ENCODE peak calls at places on chromosomes 1 and 21, in ten cellular contexts. B is lower lobe of right lung; C is activated CD8-positive, alpha-beta memory T cell treated with anti-CD3 and anti-CD28 coated beads, Interleukin-2, amount 50 U/mL, for 4 hours; E is HT1080; S is hippocampal formation; H is non-pigmented ciliary epithelial cell; I is stimulated activated CD8-positive, alpha-beta memory T cell treated with anti-CD3 and anti-CD28 coated beads, Interleukin-2, amount 100 ng/mL, for 1 hour; V is WERI-Rb-1; T is GM03348; U is NCI-H226. L is an unnamed sample.

GRCh38 chr1:169779970-169780369 is 14.7 kb downstream of the METTL18 start:
- DNase-seq in B (no peak), C (no peak), E (peak), S (no peak), H (no peak), I (no peak), V (no peak), T (no peak), U (no peak), L (no peak)

GRCh38 chr21:44407493-44407892 is 47.8 kb upstream of the LRRC3 start:
- DNase-seq in B (no peak), C (no peak), E (no peak), S (no peak), H (no peak), I (no peak), V (no peak), T (peak), U (no peak), L (no peak)

GRCh38 chr1:101006553-101006952 is 19.0 kb downstream of the DPH5 start:
- DNase-seq in B (no peak), C (no peak), E (no peak), S (no peak), H (no peak), I (no peak), V (no peak), T (no peak), U (no peak), L (no peak)

GRCh38 chr1:119670898-119671297 is 22.8 kb upstream of the ZNF697 start:
- DNase-seq in B (no peak), C (no peak), E (no peak), S (no peak), H (no peak), I (no peak), V (no peak), T (no peak), U (no peak), L (no peak)

GRCh38 chr1:221777434-221778072 is 35.7 kb upstream of the DUSP10 start:
- DNase-seq in B (no peak), C (peak), E (no peak), S (no peak), H (no peak), I (no peak), V (no peak), T (no peak), U (no peak), L (no peak)

GRCh38 chr21:41733951-41734689 is 32.7 kb downstream of the RIPK4 start:
- DNase-seq in B (no peak), C (no peak), E (no peak), S (no peak), H (no peak), I (no peak), V (no peak), T (no peak), U (no peak), L (no peak)

GRCh38 chr1:33036051-33036525 is 595 bp downstream of the AK2 start:
- DNase-seq in B (no peak), C (no peak), E (peak), S (no peak), H (no peak), I (no peak), V (no peak), T (peak), U (peak), L (no peak)

GRCh38 chr21:41583274-41583790 is 75.4 kb upstream of the TMPRSS2 start:
- DNase-seq in B (peak), C (no peak), E (no peak), S (no peak), H (no peak), I (no peak), V (no peak), T (no peak), U (no peak), L (no peak)

GRCh38 chr1:93880731-93881130 is 1.7 kb upstream of the DNTTIP2 start:
- DNase-seq in B (no peak), C (no peak), E (no peak), S (no peak), H (no peak), I (no peak), V (no peak), T (no peak), U (no peak), L (no peak)

GRCh38 chr21:45914321-45914845 is 67.2 kb upstream of the COL6A1 start:
- DNase-seq in B (no peak), C (no peak), E (no peak), S (no peak), H (no peak), I (no peak), V (no peak), T (no peak), U (no peak), L (no peak)

GRCh38 chr1:44609768-44610526 is 64.3 kb downstream of the TMEM53 start:
- DNase-seq in B (no peak), C (no peak), E (no peak), S (no peak), H (no peak), I (no peak), V (no peak), T (no peak), U (no peak), L (no peak)

GRCh38 chr1:65148548-65149390 is 766 bp downstream of the AK4 start:
- DNase-seq in B (peak), C (peak), E (peak), S (peak), H (no peak), I (no peak), V (peak), T (peak), U (peak), L (no peak)

GRCh38 chr1:67149179-67149770 is 14.5 kb upstream of the C1orf141 start:
- DNase-seq in B (no peak), C (peak), E (peak), S (peak), H (peak), I (peak), V (peak), T (peak), U (peak), L (peak)

GRCh38 chr1:28370220-28371010 is 875 bp downstream of the PHACTR4 start:
- DNase-seq in B (no peak), C (no peak), E (peak), S (no peak), H (no peak), I (no peak), V (peak), T (peak), U (no peak), L (no peak)

GRCh38 chr1:205335692-205336091 is 14.1 kb upstream of the NUAK2 start:
- DNase-seq in B (peak), C (peak), E (peak), S (peak), H (no peak), I (peak), V (peak), T (peak), U (peak), L (peak)

GRCh38 chr1:200699871-200700270 is 30.2 kb upstream of the DDX59 start:
- DNase-seq in B (no peak), C (no peak), E (peak), S (no peak), H (no peak), I (no peak), V (no peak), T (peak), U (peak), L (no peak)